ENCODE peak calls at places on chromosomes 4 and X, in six cellular contexts. T, S, Y, V, F and G are unnamed samples.

GRCh38 chr4:14404730-14405129 is 597.6 kb upstream of the CPEB2 start:
- DNase-seq in S (no peak), V (no peak), F (no peak), Y (no peak), T (no peak), G (no peak)

GRCh38 chr4:6910340-6910959 is 824 bp downstream of the TBC1D14 start:
- DNase-seq in S (no peak), Y (no peak), F (no peak), T (no peak), V (no peak), G (no peak)

GRCh38 chr4:139279723-139280620 is at the start of gene MGARP:
- DNase-seq in S (peak), Y (no peak), T (peak), V (no peak), F (no peak), G (no peak)

GRCh38 chrX:115344885-115345653 is 55.6 kb downstream of the LUZP4 start:
- DNase-seq in V (no peak), Y (no peak), T (peak), F (peak), S (peak), G (no peak)

GRCh38 chr4:149161247-149161646 is 654.4 kb downstream of the IQCM start:
- DNase-seq in T (peak), V (no peak), Y (no peak), F (no peak), S (no peak), G (no peak)

GRCh38 chrX:45714864-45715263 is 514.2 kb upstream of the DIPK2B start:
- DNase-seq in V (peak), S (no peak), Y (no peak), F (peak), T (peak), G (no peak)

GRCh38 chr4:16248605-16249004 is 22.3 kb upstream of the TAPT1 start:
- DNase-seq in S (no peak), Y (no peak), V (no peak), T (no peak), F (no peak), G (no peak)

GRCh38 chrX:107541244-107541643 is 87.1 kb upstream of the PRPS1 start:
- DNase-seq in Y (no peak), S (no peak), F (no peak), T (peak), V (no peak), G (no peak)

GRCh38 chr4:1413687-1414479 is 7.6 kb upstream of the NKX1-1 start:
- DNase-seq in S (no peak), V (no peak), T (no peak), F (no peak), Y (no peak), G (no peak)

GRCh38 chrX:155888139-155888538 is 7.0 kb downstream of the VAMP7 start:
- DNase-seq in Y (no peak), V (no peak), S (peak), F (peak), T (peak), G (no peak)

GRCh38 chr4:13527983-13528822 is 16.1 kb downstream of the NKX3-2 start:
- DNase-seq in V (no peak), T (no peak), Y (no peak), F (no peak), S (no peak), G (no peak)

GRCh38 chr4:180832086-180832485 is 1411.1 kb upstream of the TENM3 start:
- DNase-seq in V (no peak), S (no peak), F (no peak), T (no peak), Y (no peak), G (no peak)

GRCh38 chr4:1751919-1752283 is 30.6 kb downstream of the TACC3 start:
- DNase-seq in T (no peak), F (no peak), Y (no peak), V (no peak), S (no peak), G (no peak)

GRCh38 chrX:18883234-18883960 is 100.5 kb downstream of the PHKA2 start:
- DNase-seq in F (no peak), Y (no peak), S (no peak), T (no peak), V (no peak), G (no peak)

GRCh38 chrX:50082741-50083140 is 118.1 kb downstream of the AKAP4 start:
- DNase-seq in V (no peak), T (no peak), Y (no peak), F (no peak), S (no peak), G (no peak)